ENCODE peak calls at places on chromosomes 2 and 18, in six cellular contexts. I is PC-9, O is AG04449, P is cardiac fibroblast, Z is NT2/D1, L is fibroblast of mammary gland. C is an unnamed sample.

GRCh38 chr18:8513249-8513648 is 96.0 kb upstream of the RAB12 start:
- DNase-seq in I (no peak), O (no peak), P (no peak), Z (no peak), L (no peak), C (no peak)

GRCh38 chr2:45312275-45312674 is 298.8 kb downstream of the SRBD1 start:
- DNase-seq in I (no peak), O (no peak), P (no peak), Z (no peak), L (no peak), C (no peak)

GRCh38 chr2:106057206-106057605 is 136.9 kb downstream of the UXS1 start:
- DNase-seq in I (no peak), O (no peak), P (no peak), Z (no peak), L (no peak), C (no peak)

GRCh38 chr2:231926180-231926741 is at the start of gene NPPC:
- DNase-seq in I (peak; percentile 29), O (no peak), P (peak; percentile 61), Z (peak; percentile 62), L (peak; percentile 40), C (no peak)

GRCh38 chr2:12507295-12507694 is 209.4 kb upstream of the TRIB2 start:
- DNase-seq in I (peak; percentile 78), O (peak; percentile 77), P (peak; percentile 58), Z (no peak), L (peak; percentile 90), C (peak; percentile 89)

GRCh38 chr2:132489150-132489549 is 72.5 kb downstream of the GPR39 start:
- DNase-seq in I (no peak), O (no peak), P (peak; percentile 30), Z (no peak), L (no peak), C (no peak)

GRCh38 chr2:74440005-74440377 is 1.7 kb downstream of the RTKN start:
- DNase-seq in I (no peak), O (no peak), P (peak; percentile 54), Z (no peak), L (peak; percentile 46), C (peak; percentile 52)

GRCh38 chr2:236025892-236026291 is 142.3 kb downstream of the GBX2 start:
- DNase-seq in I (no peak), O (no peak), P (no peak), Z (no peak), L (no peak), C (no peak)

GRCh38 chr2:100272848-100273329 is 49.4 kb downstream of the LONRF2 start:
- DNase-seq in I (no peak), O (no peak), P (peak; percentile 18), Z (no peak), L (peak; percentile 41), C (no peak)

GRCh38 chr2:24861500-24861899 is 58.5 kb downstream of the ADCY3 start:
- DNase-seq in I (no peak), O (no peak), P (no peak), Z (no peak), L (peak; percentile 57), C (no peak)

GRCh38 chr18:48728204-48728833 is 189.5 kb downstream of the CTIF start:
- DNase-seq in I (peak; percentile 25), O (peak; percentile 89), P (peak; percentile 100), Z (no peak), L (peak; percentile 100), C (peak; percentile 97)

GRCh38 chr2:8394131-8394530 is 287.7 kb upstream of the ID2 start:
- DNase-seq in I (no peak), O (no peak), P (no peak), Z (no peak), L (no peak), C (no peak)

GRCh38 chr2:238528953-238529781 is 102.4 kb downstream of the ASB1 start:
- DNase-seq in I (peak; percentile 34), O (peak; percentile 55), P (peak; percentile 33), Z (no peak), L (peak; percentile 54), C (no peak)

GRCh38 chr18:36889316-36889715 is 60.4 kb downstream of the KIAA1328 start:
- DNase-seq in I (no peak), O (no peak), P (peak; percentile 32), Z (no peak), L (peak; percentile 40), C (no peak)

GRCh38 chr2:99845291-99845690 is 297.1 kb downstream of the AFF3 start:
- DNase-seq in I (no peak), O (no peak), P (no peak), Z (no peak), L (no peak), C (no peak)

GRCh38 chr2:174180837-174181236 is 67.5 kb downstream of the OLA1 start:
- DNase-seq in I (no peak), O (no peak), P (peak; percentile 18), Z (no peak), L (no peak), C (no peak)

GRCh38 chr2:134207589-134208209 is 46.2 kb upstream of the MGAT5 start:
- DNase-seq in I (peak; percentile 46), O (no peak), P (peak; percentile 63), Z (peak; percentile 50), L (peak; percentile 57), C (no peak)

GRCh38 chr2:239035361-239035814 is 187.5 kb downstream of the TWIST2 start:
- DNase-seq in I (peak; percentile 71), O (no peak), P (no peak), Z (no peak), L (peak; percentile 6), C (no peak)

GRCh38 chr18:30121397-30121796 is 921.1 kb downstream of the DSC3 start:
- DNase-seq in I (no peak), O (no peak), P (no peak), Z (no peak), L (no peak), C (no peak)

GRCh38 chr2:208186921-208187320 is 2.9 kb downstream of the C2orf80 start:
- DNase-seq in I (no peak), O (no peak), P (no peak), Z (no peak), L (no peak), C (no peak)

GRCh38 chr2:144521702-144522101 is 1.8 kb upstream of the ZEB2 start:
- DNase-seq in I (no peak), O (no peak), P (no peak), Z (no peak), L (no peak), C (no peak)

GRCh38 chr2:144524190-144524957 is 4.5 kb upstream of the ZEB2 start:
- DNase-seq in I (no peak), O (no peak), P (peak; percentile 34), Z (peak; percentile 77), L (no peak), C (no peak)

GRCh38 chr2:144520718-144521487 is 984 bp upstream of the ZEB2 start:
- DNase-seq in I (no peak), O (no peak), P (peak; percentile 82), Z (no peak), L (peak; percentile 95), C (peak; percentile 77)

GRCh38 chr2:144522741-144523605 is 3.1 kb upstream of the ZEB2 start:
- DNase-seq in I (no peak), O (no peak), P (no peak), Z (no peak), L (no peak), C (no peak)

DNA sequence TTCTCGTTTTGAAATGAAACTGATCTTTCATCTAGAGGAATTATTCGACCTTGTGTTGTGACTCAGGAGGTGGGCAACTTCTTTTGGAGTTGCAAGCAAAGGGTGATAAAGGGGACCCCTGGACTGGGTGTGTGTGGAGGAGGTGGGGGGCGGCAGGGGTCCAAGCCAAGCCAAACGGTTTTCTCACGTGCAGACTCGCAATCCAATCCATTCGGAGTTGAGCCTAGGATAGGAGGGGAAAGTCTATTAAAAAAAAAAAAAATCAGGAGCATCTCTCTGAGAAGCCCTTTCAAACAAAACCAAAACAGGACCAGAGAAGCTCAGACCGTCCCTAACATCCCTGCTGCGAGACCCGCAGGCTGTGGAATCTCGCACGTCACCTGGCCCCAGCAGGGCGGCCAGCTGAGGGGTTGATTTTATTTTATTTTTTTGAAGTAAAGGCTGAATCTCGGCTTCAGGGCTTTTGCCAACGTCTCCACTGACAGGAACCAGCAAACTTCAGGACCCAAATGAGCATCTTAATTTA is 3.8 kb upstream of the ZEB2 start:
- DNase-seq in I (no peak), O (no peak), P (no peak), Z (no peak), L (no peak), C (no peak)
- H3K4me3 ChIP-seq in I (no peak overlapping the region), O (peak overlapping the region; percentile 63), P (peak overlapping the region; percentile 56), Z (peak overlapping the region; percentile 22), L (peak overlapping the region; percentile 65), C (peak overlapping the region; percentile 59)

GRCh38 chr18:23982154-23983071 is 32.1 kb upstream of the TTC39C start:
- DNase-seq in I (no peak), O (no peak), P (peak; percentile 78), Z (no peak), L (peak; percentile 82), C (peak; percentile 40)
- H3K4me3 ChIP-seq in I (no peak overlapping the region), O (no peak overlapping the region), P (no peak overlapping the region), Z (no peak overlapping the region), L (peak overlapping the region; percentile 9), C (no peak overlapping the region)

GRCh38 chr2:223585691-223586090 is 16.5 kb downstream of the SCG2 start:
- DNase-seq in I (peak; percentile 43), O (no peak), P (peak; percentile 78), Z (no peak), L (peak; percentile 76), C (no peak)

GRCh38 chr2:223582001-223582400 is 20.2 kb downstream of the SCG2 start:
- DNase-seq in I (no peak), O (no peak), P (no peak), Z (no peak), L (no peak), C (no peak)

GRCh38 chr2:223576873-223577272 is 25.3 kb downstream of the SCG2 start:
- DNase-seq in I (peak; percentile 38), O (peak; percentile 86), P (peak; percentile 97), Z (no peak), L (peak; percentile 99), C (peak; percentile 94)

GRCh38 chr2:223578846-223579245 is 23.3 kb downstream of the SCG2 start:
- DNase-seq in I (no peak), O (no peak), P (no peak), Z (no peak), L (peak; percentile 54), C (no peak)

DNA sequence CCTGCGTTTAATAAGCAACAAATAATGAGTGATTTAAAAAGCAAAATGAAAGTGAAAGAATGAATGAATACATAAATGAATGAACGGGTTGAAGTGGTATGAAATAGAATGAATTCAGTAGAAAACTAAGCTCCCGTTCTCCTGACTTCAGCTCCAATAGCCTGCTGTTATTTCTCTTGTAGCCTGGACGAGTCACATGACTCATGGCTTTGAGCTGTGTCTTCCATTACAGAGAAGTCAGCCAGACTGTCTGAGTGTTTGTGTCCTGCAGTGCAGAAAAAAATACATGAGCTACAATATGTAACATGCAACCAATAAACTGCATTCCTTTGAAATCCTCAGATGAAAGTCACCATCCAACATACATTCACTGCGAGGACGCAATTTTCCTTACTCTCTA is 21.2 kb downstream of the SCG2 start:
- DNase-seq in I (no peak), O (no peak), P (peak; percentile 76), Z (no peak), L (peak; percentile 78), C (peak; percentile 55)
- H3K4me3 ChIP-seq in I (no peak overlapping the region), O (no peak overlapping the region), P (no peak overlapping the region), Z (no peak overlapping the region), L (no peak overlapping the region), C (peak overlapping the region; percentile 1)

DNA sequence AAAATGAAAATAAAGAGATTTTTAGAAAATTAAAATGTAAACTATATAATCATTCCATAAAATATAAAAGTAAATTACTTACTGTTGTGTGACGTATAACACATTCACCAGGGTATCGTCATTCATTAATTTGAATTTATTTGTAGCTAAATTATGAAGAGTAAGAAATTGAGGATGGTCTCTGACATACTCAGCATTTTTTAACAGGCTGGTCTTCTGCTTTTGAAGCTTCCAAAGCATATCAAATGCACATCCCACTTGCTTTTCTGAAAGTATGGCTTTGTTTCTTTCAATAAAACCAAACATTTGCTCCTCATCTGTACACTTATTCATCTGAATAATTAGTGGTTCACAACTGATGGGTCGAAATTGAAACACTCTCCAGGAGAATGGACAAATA is 2.1 kb downstream of the FASTKD1 start:
- DNase-seq in I (no peak), O (no peak), P (no peak), Z (no peak), L (no peak), C (no peak)
- H3K4me3 ChIP-seq in I (no peak overlapping the region), O (no peak overlapping the region), P (no peak overlapping the region), Z (no peak overlapping the region), L (no peak overlapping the region), C (no peak overlapping the region)

C was measured in skeletal muscle cell.